ENCODE peak calls at places on chromosomes 3 and 15, in nine cellular contexts. Z, D, L, U, Q, O, F, V and A are unnamed samples.

GRCh38 chr15:91125162-91125561 is 25.1 kb downstream of the SV2B start:
- DNase-seq in U (no peak), Q (no peak), D (no peak), F (no peak), L (no peak), V (no peak), Z (no peak), O (no peak), A (no peak)

GRCh38 chr15:25739687-25740121 is 123.4 kb downstream of the ATP10A start:
- DNase-seq in V (no peak), U (no peak), D (no peak), O (peak; percentile 64), L (peak; percentile 19), Z (peak; percentile 47), Q (peak; percentile 53), F (no peak), A (peak; percentile 46)

GRCh38 chr15:24659622-24660021 is 16.0 kb upstream of the NPAP1 start:
- DNase-seq in V (no peak), Z (no peak), L (no peak), Q (no peak), D (no peak), O (no peak), F (no peak), U (no peak), A (no peak)

GRCh38 chr15:99895956-99896311 is 162.7 kb upstream of the LYSMD4 start:
- DNase-seq in L (no peak), Z (no peak), D (no peak), U (no peak), V (no peak), F (no peak), O (no peak), Q (no peak), A (no peak)

GRCh38 chr15:59222106-59222505 is 15.5 kb downstream of the LDHAL6B start:
- DNase-seq in O (peak; percentile 83), Q (no peak), U (no peak), D (no peak), V (no peak), F (no peak), L (no peak), Z (peak; percentile 75), A (no peak)

GRCh38 chr3:52310861-52311566 is 5.1 kb upstream of the DNAH1 start:
- DNase-seq in Z (no peak), F (no peak), Q (no peak), D (no peak), V (no peak), L (no peak), U (peak; percentile 57), O (peak; percentile 12), A (no peak)

GRCh38 chr3:9870978-9871377 is 9.1 kb downstream of the CIDEC start:
- DNase-seq in F (no peak), Z (peak; percentile 67), V (no peak), D (no peak), O (peak; percentile 86), L (no peak), Q (no peak), U (no peak), A (no peak)

GRCh38 chr15:56608993-56609392 is 124.3 kb downstream of the ZNF280D start:
- DNase-seq in F (no peak), O (no peak), U (no peak), Z (no peak), D (no peak), V (no peak), Q (no peak), L (no peak), A (no peak)

GRCh38 chr3:111252795-111253194 is 181.2 kb downstream of the NECTIN3 start:
- DNase-seq in O (peak; percentile 51), U (no peak), F (no peak), L (peak; percentile 11), V (no peak), D (no peak), Q (peak; percentile 34), Z (peak; percentile 59), A (peak; percentile 76)

GRCh38 chr3:32532434-32532833 is 29.8 kb upstream of the CMTM6 start:
- DNase-seq in Z (no peak), U (no peak), O (no peak), L (no peak), D (no peak), Q (no peak), F (no peak), V (no peak), A (no peak)

GRCh38 chr3:26718295-26718694 is 95.7 kb downstream of the LRRC3B start:
- DNase-seq in O (no peak), Z (no peak), L (peak; percentile 10), Q (no peak), D (no peak), U (no peak), V (no peak), F (no peak), A (peak; percentile 31)

GRCh38 chr15:92884459-92884812 is 15.7 kb upstream of the CHD2 start:
- DNase-seq in U (no peak), D (no peak), V (no peak), Q (no peak), Z (peak; percentile 27), L (no peak), O (no peak), F (no peak), A (no peak)
- H3K4me1 ChIP-seq in U (peaks cover 63% of the 10 kb centered on the region), D (peaks cover 80% of the 10 kb centered on the region), V (peaks cover 6% of the 10 kb centered on the region), Q (peaks cover 6% of the 10 kb centered on the region), Z (peaks cover 47% of the 10 kb centered on the region), L (peaks cover 45% of the 10 kb centered on the region), O (peaks cover 7% of the 10 kb centered on the region), F (no peaks in the 10 kb centered on the region), A (peaks cover 6% of the 10 kb centered on the region)

GRCh38 chr3:66475386-66476020 is 25.3 kb downstream of the LRIG1 start:
- DNase-seq in O (no peak), Z (no peak), L (peak; percentile 60), V (no peak), F (no peak), Q (no peak), D (no peak), U (no peak), A (no peak)
- H3K4me1 ChIP-seq in O (peaks cover 16% of the 10 kb centered on the region), Z (peaks cover 41% of the 10 kb centered on the region), L (peaks cover 97% of the 10 kb centered on the region), V (peaks cover 16% of the 10 kb centered on the region), F (peaks cover 26% of the 10 kb centered on the region), Q (peaks cover 45% of the 10 kb centered on the region), D (peaks cover 99% of the 10 kb centered on the region), U (peaks cover 31% of the 10 kb centered on the region), A (peaks cover 22% of the 10 kb centered on the region)

DNA sequence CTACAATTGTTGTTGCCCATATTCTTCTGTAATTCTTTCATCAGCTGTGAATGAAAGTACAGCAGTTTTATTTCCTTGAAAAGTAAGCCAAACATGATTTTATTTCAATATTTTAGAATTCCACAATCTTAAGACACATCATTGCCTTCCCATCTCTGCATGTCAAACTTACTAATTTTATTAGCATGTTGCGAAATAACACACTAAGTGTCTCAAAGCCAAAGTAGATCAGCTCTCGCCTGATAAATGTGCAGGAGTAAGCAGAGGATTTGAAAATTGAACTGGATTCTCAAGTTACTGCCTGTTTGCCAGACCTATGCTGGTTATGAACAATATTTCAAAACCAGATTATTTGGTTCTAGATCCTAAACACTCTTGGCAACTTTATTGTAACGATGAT is 25.7 kb downstream of the TGFBR2 start:
- DNase-seq in L (no peak), Z (peak; percentile 49), U (no peak), V (no peak), D (no peak), F (no peak), O (no peak), Q (no peak), A (no peak)
- H3K4me1 ChIP-seq in L (peaks cover 73% of the 10 kb centered on the region), Z (peaks cover 12% of the 10 kb centered on the region), U (peaks cover 98% of the 10 kb centered on the region), V (peaks cover 6% of the 10 kb centered on the region), D (peaks cover 98% of the 10 kb centered on the region), F (peaks cover 9% of the 10 kb centered on the region), O (peaks cover 13% of the 10 kb centered on the region), Q (peaks cover 4% of the 10 kb centered on the region), A (peaks cover 17% of the 10 kb centered on the region)

GRCh38 chr3:100994187-100994586 is 966 bp upstream of the ABI3BP start:
- DNase-seq in F (no peak), Z (no peak), Q (no peak), L (no peak), U (no peak), V (no peak), D (no peak), O (no peak), A (no peak)
- H3K4me1 ChIP-seq in F (peaks cover 2% of the 10 kb centered on the region), Z (no peaks in the 10 kb centered on the region), Q (no peaks in the 10 kb centered on the region), L (peaks cover 9% of the 10 kb centered on the region), U (no peaks in the 10 kb centered on the region), V (no peaks in the 10 kb centered on the region), D (peaks cover 17% of the 10 kb centered on the region), O (peaks cover 2% of the 10 kb centered on the region), A (no peaks in the 10 kb centered on the region)

GRCh38 chr15:39788800-39789565 is 6.3 kb upstream of the FSIP1 start:
- DNase-seq in F (no peak), U (no peak), L (no peak), D (no peak), Q (no peak), Z (peak; percentile 36), O (peak; percentile 80), V (no peak), A (peak; percentile 46)
- H3K4me1 ChIP-seq in F (no peaks in the 10 kb centered on the region), U (peaks cover 15% of the 10 kb centered on the region), L (peaks cover 27% of the 10 kb centered on the region), D (peaks cover 21% of the 10 kb centered on the region), Q (peaks cover 20% of the 10 kb centered on the region), Z (no peaks in the 10 kb centered on the region), O (peaks cover 25% of the 10 kb centered on the region), V (no peaks in the 10 kb centered on the region), A (peaks cover 7% of the 10 kb centered on the region)

DNA sequence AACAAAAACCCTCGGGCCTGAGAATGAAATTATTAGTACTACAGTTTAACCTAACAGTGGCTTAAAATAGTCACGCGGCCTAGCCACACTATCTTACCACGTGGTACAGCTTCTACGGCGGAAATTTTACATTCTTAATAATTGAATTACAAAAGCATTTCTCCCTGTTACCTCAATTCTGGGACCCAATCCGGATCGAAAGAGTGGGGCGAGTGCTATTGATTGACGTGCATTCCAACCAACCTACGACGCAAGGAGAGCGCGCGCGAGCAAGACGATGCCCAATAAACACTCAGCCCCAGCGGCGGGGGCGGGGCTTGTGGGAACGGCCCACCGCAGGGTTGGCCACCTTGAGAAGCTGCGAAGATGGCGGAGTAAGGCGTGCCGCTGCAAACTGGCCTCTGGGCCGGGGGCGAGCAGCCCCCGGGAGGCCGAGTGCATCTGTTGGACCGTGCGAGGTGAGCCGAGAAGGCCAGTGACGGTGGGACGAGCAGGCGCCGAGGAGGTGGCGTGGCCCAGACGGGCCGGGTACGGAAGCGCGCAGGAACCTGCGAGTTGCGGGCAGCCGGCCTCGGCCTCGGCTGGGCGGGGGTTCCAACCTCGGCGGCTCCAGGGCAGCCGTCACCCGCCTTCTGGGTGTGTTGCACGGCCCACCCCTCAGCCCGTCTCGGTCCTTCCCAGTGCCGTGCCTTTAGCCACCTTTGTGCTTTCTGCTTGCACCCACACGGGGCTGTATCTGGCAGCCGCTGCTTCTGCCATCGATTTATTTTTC is 48.6 kb downstream of the OIP5 start:
- DNase-seq in V (peak; percentile 97), Q (peak; percentile 98), L (peak; percentile 99), F (peak; percentile 99), O (peak; percentile 99), Z (peak; percentile 100), U (peak; percentile 96), D (peak; percentile 98), A (peak; percentile 99)
- H3K4me1 ChIP-seq in V (no peaks in the 10 kb centered on the region), Q (peaks cover 2% of the 10 kb centered on the region), L (peaks cover 30% of the 10 kb centered on the region), F (no peaks in the 10 kb centered on the region), O (peaks cover 6% of the 10 kb centered on the region), Z (peaks cover 8% of the 10 kb centered on the region), U (peaks cover 39% of the 10 kb centered on the region), D (peaks cover 56% of the 10 kb centered on the region), A (peaks cover 1% of the 10 kb centered on the region)